ENCODE peak calls at places on chromosomes 5 and 9, in eight cellular contexts. J is erythroblast, Q is A549, S is uterus, C is ovary, T is adrenal gland, F is HCT116, U is GM12878. L is an unnamed sample.

GRCh38 chr5:95966005-95966404 is 4.4 kb upstream of the ELL2 start:
- DNase-seq in T (no peak), S (no peak), J (no peak), C (no peak), Q (peak), F (no peak), U (no peak), L (no peak)

GRCh38 chr9:77304543-77304942 is 127.2 kb downstream of the VPS13A start:
- DNase-seq in Q (no peak), C (no peak), S (no peak), J (no peak), U (no peak), F (no peak), T (no peak), L (no peak)

GRCh38 chr5:124342027-124342471 is 404.4 kb downstream of the ZNF608 start:
- DNase-seq in Q (no peak), T (peak), C (peak), S (peak), U (no peak), F (no peak), J (no peak), L (no peak)

GRCh38 chr5:83608122-83608521 is 112.5 kb downstream of the HAPLN1 start:
- DNase-seq in S (no peak), C (no peak), U (no peak), Q (peak), F (peak), T (peak), J (peak), L (peak)

GRCh38 chr9:105063665-105064247 is 135.8 kb upstream of the ABCA1 start:
- DNase-seq in C (peak), S (peak), Q (peak), T (peak), J (peak), U (no peak), F (no peak), L (no peak)

GRCh38 chr5:166883016-166883415 is 1408.4 kb upstream of the WWC1 start:
- DNase-seq in S (no peak), J (no peak), U (no peak), Q (peak), F (no peak), C (no peak), T (no peak), L (peak)

GRCh38 chr5:143434261-143435206 is 31.0 kb upstream of the NR3C1 start:
- DNase-seq in T (no peak), F (no peak), J (no peak), U (no peak), C (no peak), S (no peak), Q (no peak), L (no peak)

GRCh38 chr5:24823625-24824024 is 178.8 kb upstream of the CDH10 start:
- DNase-seq in S (no peak), U (no peak), J (no peak), F (no peak), C (no peak), T (no peak), Q (no peak), L (peak)

GRCh38 chr5:129361441-129362025 is 98.6 kb upstream of the ADAMTS19 start:
- DNase-seq in J (peak), T (no peak), Q (peak), U (no peak), S (no peak), C (no peak), F (peak), L (no peak)

GRCh38 chr5:150640311-150641005 is at the start of gene SYNPO:
- DNase-seq in F (no peak), S (peak), U (no peak), J (peak), Q (peak), C (peak), T (peak), L (peak)

GRCh38 chr5:75040973-75041372 is 11.4 kb downstream of the GCNT4 start:
- DNase-seq in J (no peak), U (no peak), S (no peak), F (no peak), Q (no peak), T (no peak), C (no peak), L (no peak)

GRCh38 chr5:132807163-132807838 is 5.8 kb upstream of the SOWAHA start:
- DNase-seq in Q (peak), S (no peak), J (peak), U (peak), T (no peak), F (peak), C (no peak), L (no peak)

GRCh38 chr9:134811673-134812668 is 68.6 kb upstream of the FCN2 start:
- DNase-seq in J (no peak), F (no peak), C (no peak), Q (no peak), U (no peak), S (no peak), T (no peak), L (no peak)

GRCh38 chr9:77449177-77450092 is 198.7 kb downstream of the GNA14 start:
- DNase-seq in C (no peak), F (no peak), J (no peak), T (no peak), S (no peak), U (no peak), Q (no peak), L (no peak)

GRCh38 chr9:137236936-137237421 is 4.1 kb upstream of the TUBB4B start:
- DNase-seq in C (no peak), Q (no peak), T (no peak), S (no peak), J (no peak), U (no peak), F (no peak), L (no peak)

GRCh38 chr5:170426149-170426767 is 37.1 kb upstream of the KCNMB1 start:
- DNase-seq in S (no peak), J (no peak), Q (no peak), C (no peak), U (no peak), T (no peak), F (no peak), L (no peak)

GRCh38 chr5:138448481-138449398 is 9.9 kb downstream of the REEP2 start:
- DNase-seq in S (no peak), F (no peak), C (no peak), Q (peak), J (no peak), U (no peak), T (no peak), L (peak)

GRCh38 chr5:94433393-94434149 is 184.8 kb downstream of the KIAA0825 start:
- DNase-seq in C (no peak), Q (no peak), J (no peak), S (no peak), F (peak), T (peak), U (no peak), L (no peak)

GRCh38 chr5:91281409-91281808 is 101.7 kb downstream of the ARRDC3 start:
- DNase-seq in U (no peak), S (no peak), C (no peak), T (peak), J (peak), F (peak), Q (peak), L (no peak)

GRCh38 chr5:28779161-28779754 is 1740.9 kb upstream of the CDH9 start:
- DNase-seq in U (no peak), S (no peak), F (no peak), Q (peak), J (no peak), T (no peak), C (no peak), L (no peak)

GRCh38 chr5:32642276-32643002 is 57.1 kb downstream of the SUB1 start:
- DNase-seq in J (no peak), C (no peak), T (no peak), F (no peak), S (no peak), U (no peak), Q (peak), L (no peak)

GRCh38 chr5:73213566-73213998 is 40.6 kb downstream of the TMEM174 start:
- DNase-seq in T (no peak), J (no peak), U (peak), C (no peak), F (no peak), S (no peak), Q (peak), L (peak)

GRCh38 chr5:162654661-162655406 is 587.3 kb downstream of the GABRG2 start:
- DNase-seq in U (no peak), F (no peak), S (no peak), Q (no peak), C (no peak), T (no peak), J (no peak), L (no peak)

GRCh38 chr9:135419106-135419505 is 60.5 kb upstream of the PPP1R26 start:
- DNase-seq in J (no peak), T (no peak), S (no peak), C (no peak), U (no peak), F (no peak), Q (no peak), L (no peak)

GRCh38 chr5:78615697-78616096 is 32.9 kb downstream of the LHFPL2 start:
- DNase-seq in U (no peak), C (no peak), S (no peak), T (no peak), Q (no peak), J (peak), F (peak), L (no peak)

GRCh38 chr5:52893105-52893504 is 96.0 kb upstream of the ITGA2 start:
- DNase-seq in Q (no peak), U (no peak), S (no peak), C (no peak), T (no peak), F (no peak), J (no peak), L (no peak)

GRCh38 chr5:144101616-144102015 is 68.8 kb downstream of the YIPF5 start:
- DNase-seq in F (no peak), S (no peak), C (no peak), U (no peak), Q (no peak), T (no peak), J (no peak), L (no peak)

GRCh38 chr5:134115806-134116175 is 1.3 kb downstream of the TCF7 start:
- DNase-seq in T (no peak), Q (no peak), U (no peak), C (no peak), J (no peak), S (no peak), F (no peak), L (peak)

GRCh38 chr5:138789771-138790242 is 36.6 kb downstream of the CTNNA1 start:
- DNase-seq in U (no peak), T (no peak), F (peak), S (no peak), J (peak), C (no peak), Q (peak), L (peak)

GRCh38 chr9:88060746-88061145 is 77.5 kb downstream of the SPATA31C2 start:
- DNase-seq in T (no peak), S (no peak), U (no peak), Q (no peak), C (no peak), F (no peak), J (no peak), L (no peak)

GRCh38 chr9:89359018-89359417 is 40.7 kb downstream of the SECISBP2 start:
- DNase-seq in T (no peak), Q (no peak), U (no peak), F (no peak), S (no peak), C (peak), J (no peak), L (no peak)

GRCh38 chr5:97182571-97183099 is 412 bp downstream of the RIOK2 start:
- DNase-seq in Q (no peak), U (no peak), C (no peak), S (no peak), T (no peak), J (no peak), F (no peak), L (no peak)

GRCh38 chr5:97181856-97182545 is 1.0 kb downstream of the RIOK2 start:
- DNase-seq in Q (no peak), T (no peak), C (no peak), F (no peak), S (no peak), J (peak), U (no peak), L (no peak)

GRCh38 chr5:97183930-97184213 is 825 bp upstream of the RIOK2 start:
- DNase-seq in T (no peak), Q (no peak), F (no peak), C (peak), J (no peak), U (no peak), S (no peak), L (no peak)

GRCh38 chr5:97183100-97183929 is at the start of gene RIOK2:
- DNase-seq in T (peak), J (peak), C (peak), F (peak), S (peak), Q (peak), U (peak), L (peak)
- TF ChIP-seq POLR2A in T (peak), J (peak), C (peak), F (peak), S (no peak), Q (peak), U (peak), L (peak)

DNA sequence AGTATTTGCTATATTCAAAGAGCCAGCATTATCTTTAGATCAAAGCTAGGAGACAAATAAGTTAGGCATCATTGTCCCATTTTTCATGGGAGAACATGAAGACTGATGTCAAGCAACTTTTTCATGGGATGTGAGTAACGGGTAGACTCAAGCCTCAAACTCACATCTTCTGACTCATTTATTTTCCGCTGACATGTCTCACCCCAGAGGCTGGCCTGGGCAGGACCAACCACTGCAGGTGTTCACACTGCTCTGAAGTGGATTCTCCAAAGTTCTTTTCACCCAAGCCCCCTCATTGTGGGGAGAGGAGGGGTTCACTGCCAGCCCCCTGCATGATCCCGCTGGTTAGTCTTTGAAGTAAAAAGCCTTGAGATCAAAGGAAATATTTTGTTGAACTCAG is 34.9 kb upstream of the BASP1 start:
- DNase-seq in C (no peak), S (no peak), F (no peak), T (no peak), J (no peak), U (no peak), Q (no peak), L (no peak)
- TF ChIP-seq POLR2A in C (no peak), S (no peak), F (no peak), T (no peak), J (no peak), U (no peak), Q (no peak), L (no peak)

DNA sequence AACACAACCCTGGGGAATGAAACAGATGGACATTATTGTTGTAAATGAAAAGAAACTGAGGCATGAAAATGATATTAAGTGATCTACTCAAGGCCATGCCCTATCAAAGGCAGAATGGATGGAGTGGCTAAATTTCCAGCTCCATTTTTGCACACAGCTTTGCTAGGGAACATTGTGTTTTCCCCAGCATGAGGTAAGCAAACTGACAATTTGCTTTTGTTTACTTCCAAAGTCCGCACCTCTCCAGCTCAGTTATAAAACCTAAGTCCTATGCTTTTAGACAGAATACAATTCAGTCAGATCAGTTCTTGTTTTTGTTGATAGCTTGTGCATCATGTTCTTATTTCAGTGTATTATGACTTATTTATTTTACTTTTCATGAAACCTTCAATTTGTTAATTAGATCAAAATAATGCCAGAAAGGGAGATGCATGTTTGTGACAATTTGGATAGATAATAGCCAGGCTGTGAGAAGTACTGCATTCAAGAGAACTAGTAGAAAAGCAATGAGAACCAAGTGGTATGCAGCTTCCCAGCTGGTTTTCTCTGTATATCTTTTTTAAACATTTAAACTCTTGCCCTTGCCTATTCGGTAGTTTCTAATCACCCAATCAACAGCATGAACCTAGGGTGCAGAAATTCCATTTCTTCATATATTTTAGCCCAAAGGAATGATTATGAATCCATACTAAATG is 380.8 kb downstream of the SPATA31D1 start:
- DNase-seq in T (no peak), Q (no peak), C (no peak), S (no peak), U (no peak), F (no peak), J (no peak), L (no peak)
- TF ChIP-seq POLR2A in T (no peak), Q (no peak), C (no peak), S (no peak), U (no peak), F (no peak), J (no peak), L (no peak)

GRCh38 chr9:113622600-113623400 is 159.3 kb downstream of the RGS3 start:
- DNase-seq in S (no peak), F (peak), Q (peak), C (no peak), U (peak), T (peak), J (no peak), L (peak)

GRCh38 chr9:113620377-113621161 is 157.0 kb downstream of the RGS3 start:
- DNase-seq in S (peak), F (peak), U (no peak), T (peak), J (no peak), C (peak), Q (peak), L (no peak)

GRCh38 chr9:113620016-113620376 is 156.5 kb downstream of the RGS3 start:
- DNase-seq in Q (no peak), T (no peak), U (no peak), C (no peak), J (no peak), F (no peak), S (no peak), L (no peak)

GRCh38 chr9:113622038-113622437 is 158.5 kb downstream of the RGS3 start:
- DNase-seq in J (no peak), F (no peak), C (no peak), S (no peak), Q (no peak), T (no peak), U (no peak), L (no peak)

GRCh38 chr9:113621309-113621791 is 157.8 kb downstream of the RGS3 start:
- DNase-seq in Q (no peak), J (no peak), F (no peak), U (no peak), C (no peak), T (peak), S (peak), L (no peak)
- TF ChIP-seq POLR2A in Q (no peak), J (no peak), F (no peak), U (no peak), C (no peak), T (peak), S (no peak), L (no peak)

GRCh38 chr5:171835066-171835465 is 49.4 kb downstream of the SMIM23 start:
- DNase-seq in J (no peak), F (no peak), Q (no peak), T (no peak), C (no peak), U (no peak), S (no peak), L (no peak)

GRCh38 chr5:171826132-171826531 is 40.5 kb downstream of the SMIM23 start:
- DNase-seq in U (no peak), S (no peak), F (no peak), C (no peak), T (no peak), Q (no peak), J (no peak), L (no peak)

GRCh38 chr5:171827162-171827561 is 41.5 kb downstream of the SMIM23 start:
- DNase-seq in U (no peak), Q (no peak), J (no peak), S (no peak), C (no peak), T (no peak), F (no peak), L (no peak)

GRCh38 chr5:171832775-171833174 is 47.2 kb downstream of the SMIM23 start:
- DNase-seq in U (no peak), J (no peak), Q (no peak), S (no peak), F (no peak), T (no peak), C (no peak), L (no peak)

GRCh38 chr5:171830686-171831085 is 45.1 kb downstream of the SMIM23 start:
- DNase-seq in S (no peak), U (no peak), C (no peak), J (no peak), Q (no peak), T (no peak), F (no peak), L (no peak)
- TF ChIP-seq POLR2A in S (no peak), U (no peak), C (no peak), J (no peak), Q (no peak), T (no peak), F (no peak), L (no peak)

DNA sequence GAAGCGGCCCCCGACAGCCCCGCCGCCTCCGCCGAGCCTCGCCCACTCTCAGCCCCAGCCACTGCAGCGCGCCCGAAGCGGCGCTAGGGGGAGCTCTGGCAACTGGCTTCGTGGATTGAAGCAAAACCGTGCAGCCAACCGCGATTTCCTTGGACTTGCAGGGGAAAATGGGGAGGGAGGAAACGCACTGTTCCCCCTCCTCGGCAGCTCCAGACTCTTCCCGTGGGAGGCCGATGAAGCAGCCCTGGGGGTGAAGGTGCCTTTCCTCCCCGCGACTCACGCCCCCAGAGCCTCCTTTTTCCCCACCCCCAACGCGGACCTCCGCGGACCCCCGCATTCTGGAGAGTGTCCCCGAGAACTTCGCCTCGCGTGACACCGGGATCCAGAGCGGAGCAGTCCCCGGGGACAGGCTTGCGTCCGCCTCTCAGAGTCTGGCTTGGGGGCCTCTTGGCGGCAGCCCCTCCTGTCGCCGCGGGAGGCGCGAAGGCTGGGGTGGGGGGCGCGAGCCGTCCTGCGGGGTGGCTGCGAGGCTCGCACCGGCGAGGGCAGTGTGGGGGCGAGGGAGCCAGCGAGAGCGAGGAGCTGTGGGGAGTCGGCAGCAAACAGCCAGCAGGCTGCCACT is 3.8 kb downstream of the IER5L start:
- DNase-seq in U (no peak), J (peak), F (peak), Q (peak), T (peak), C (peak), S (peak), L (peak)
- TF ChIP-seq POLR2A in U (no peak), J (no peak), F (no peak), Q (no peak), T (peak), C (peak), S (peak), L (peak)

DNA sequence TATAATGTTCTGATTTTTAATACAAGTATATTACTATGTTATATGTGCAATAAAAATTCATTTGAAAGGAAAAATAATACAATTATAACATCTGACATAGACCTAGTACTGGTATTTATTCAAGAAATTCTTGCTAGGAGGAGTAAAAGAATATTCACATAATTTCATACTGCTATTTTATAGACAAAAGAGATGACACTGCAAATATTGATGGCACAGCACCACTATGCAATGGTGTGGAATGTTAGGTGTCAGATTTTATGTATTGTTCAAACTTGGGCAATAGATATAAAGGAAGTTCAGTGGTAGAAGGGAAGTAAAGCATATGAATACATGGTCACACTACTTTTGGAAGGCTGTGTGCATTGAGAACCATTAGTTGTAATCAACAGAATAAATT is 144.0 kb downstream of the OR2K2 start:
- DNase-seq in C (no peak), F (no peak), Q (no peak), J (no peak), S (no peak), T (no peak), U (no peak), L (no peak)
- TF ChIP-seq POLR2A in C (no peak), F (no peak), Q (no peak), J (no peak), S (no peak), T (no peak), U (no peak), L (no peak)

GRCh38 chr5:43008369-43009158 is 31.6 kb downstream of the ANXA2R start:
- DNase-seq in U (no peak), J (peak), F (peak), S (peak), C (peak), T (peak), Q (peak), L (peak)
- TF ChIP-seq POLR2A in U (no peak), J (no peak), F (no peak), S (peak), C (peak), T (peak), Q (peak), L (peak)

L was measured in H54.